ENCODE peak calls at places on chromosomes 3 and 15, in four cellular contexts. N is SK-N-SH, F is GM23338, V is right cardiac atrium. P is an unnamed sample. For H3K4me1, the result is how much of the 10 kb centered on the place peaks cover.

GRCh38 chr3:86793786-86794185 is 197.2 kb downstream of the VGLL3 start:
- DNase-seq in N (no peak), F (peak), V (no peak), P (no peak)

GRCh38 chr3:71931930-71932329 is 147.0 kb upstream of the PROK2 start:
- DNase-seq in N (no peak), F (no peak), V (no peak), P (no peak)

GRCh38 chr3:112519424-112520001 is 20.2 kb upstream of the BTLA start:
- DNase-seq in N (peak), F (peak), V (no peak), P (no peak)

GRCh38 chr3:123287962-123288302 is 86.2 kb downstream of the SEC22A start:
- DNase-seq in N (no peak), F (no peak), V (no peak), P (no peak)

GRCh38 chr3:184765047-184765729 is 46.8 kb upstream of the VPS8 start:
- DNase-seq in N (no peak), F (no peak), V (no peak), P (no peak)

GRCh38 chr3:188390775-188391443 is 237.0 kb downstream of the LPP start:
- DNase-seq in N (no peak), F (peak), V (no peak), P (no peak)

GRCh38 chr3:59411176-59411575 is 361.4 kb upstream of the CFAP20DC start:
- DNase-seq in N (no peak), F (no peak), V (no peak), P (no peak)

GRCh38 chr15:52428297-52428696 is 100.4 kb downstream of the MYO5A start:
- DNase-seq in N (no peak), F (no peak), V (no peak), P (no peak)

GRCh38 chr3:159128628-159129027 is 326.8 kb downstream of the MFSD1 start:
- DNase-seq in N (no peak), F (no peak), V (no peak), P (no peak)

GRCh38 chr15:92636950-92637481 is 18.6 kb downstream of the FAM174B start:
- DNase-seq in N (peak), F (peak), V (no peak), P (no peak)

GRCh38 chr3:119783255-119783654 is 1.4 kb downstream of the NR1I2 start:
- DNase-seq in N (no peak), F (no peak), V (no peak), P (no peak)

GRCh38 chr3:131033480-131034080 is 6.9 kb downstream of the NEK11 start:
- DNase-seq in N (peak), F (peak), V (no peak), P (no peak)

GRCh38 chr3:46383211-46383945 is 12.6 kb downstream of the CCR5 start:
- DNase-seq in N (no peak), F (no peak), V (peak), P (no peak)

GRCh38 chr15:85010472-85011209 is 29.0 kb downstream of the PDE8A start:
- DNase-seq in N (no peak), F (no peak), V (no peak), P (no peak)

GRCh38 chr3:133295199-133295901 is 104.5 kb upstream of the BFSP2 start:
- DNase-seq in N (no peak), F (peak), V (no peak), P (no peak)

GRCh38 chr3:189947948-189948723 is 172.6 kb downstream of the P3H2 start:
- DNase-seq in N (no peak), F (peak), V (no peak), P (no peak)

GRCh38 chr15:77031376-77032050 is 36.6 kb downstream of the PSTPIP1 start:
- DNase-seq in N (peak), F (no peak), V (peak), P (no peak)

GRCh38 chr3:102230057-102230456 is 204.8 kb upstream of the ZPLD1 start:
- DNase-seq in N (no peak), F (no peak), V (no peak), P (no peak)

GRCh38 chr3:150945226-150945625 is 27.3 kb downstream of the CLRN1 start:
- DNase-seq in N (no peak), F (no peak), V (no peak), P (no peak)

GRCh38 chr15:75043509-75044257 is 20.3 kb downstream of the PPCDC start:
- DNase-seq in N (no peak), F (no peak), V (peak), P (peak)

DNA sequence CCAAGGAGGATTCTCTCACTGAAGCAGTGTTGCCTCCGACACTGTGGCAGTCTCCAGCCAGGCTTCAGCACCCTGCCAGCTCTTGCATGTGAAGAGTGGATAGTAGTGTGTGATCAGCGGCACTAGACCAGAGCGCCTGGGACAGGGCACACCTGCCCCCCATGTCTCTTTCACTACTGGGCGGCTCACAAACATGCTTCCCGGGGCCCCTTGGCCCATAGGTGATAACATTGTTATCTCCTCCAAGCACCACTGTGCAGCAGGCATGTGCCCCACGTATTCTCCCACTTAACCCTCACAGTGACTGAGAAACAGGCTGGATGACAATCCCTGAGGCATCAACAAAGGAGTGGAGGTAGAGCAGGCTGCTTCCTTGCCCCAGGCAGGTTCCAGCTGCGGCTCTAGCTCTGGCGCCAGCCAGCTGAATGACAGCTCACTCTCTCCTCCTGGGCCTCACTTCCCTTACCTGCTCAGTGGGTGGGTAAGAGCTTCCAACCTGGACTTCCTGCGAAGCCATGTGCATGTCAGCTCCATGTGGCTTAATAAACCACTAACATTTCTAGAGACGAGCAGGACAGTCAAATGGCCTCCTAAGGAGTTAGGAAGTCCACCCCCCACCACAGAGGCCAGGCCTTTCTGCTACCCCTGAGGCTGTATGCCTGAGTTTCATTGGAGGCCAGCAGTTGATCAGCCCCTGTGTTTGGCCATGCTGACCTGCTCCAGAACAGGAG is 37.8 kb downstream of the KLF13 start:
- DNase-seq in N (peak), F (no peak), V (peak), P (peak)
- H3K4me1 ChIP-seq in N (under half), F (half or more), V (half or more), P (half or more)

GRCh38 chr15:49436786-49437185 is 13.7 kb downstream of the FGF7 start:
- DNase-seq in N (no peak), F (no peak), V (no peak), P (no peak)
- H3K4me1 ChIP-seq in N (under half), F (under half), V (under half), P (half or more)

GRCh38 chr3:66427352-66427751 is 73.5 kb downstream of the LRIG1 start:
- DNase-seq in N (no peak), F (no peak), V (no peak), P (no peak)

GRCh38 chr3:66426135-66426534 is 74.7 kb downstream of the LRIG1 start:
- DNase-seq in N (no peak), F (no peak), V (no peak), P (no peak)

GRCh38 chr3:66428733-66429132 is 72.1 kb downstream of the LRIG1 start:
- DNase-seq in N (peak), F (no peak), V (no peak), P (peak)

GRCh38 chr3:66425566-66425965 is 75.3 kb downstream of the LRIG1 start:
- DNase-seq in N (no peak), F (no peak), V (no peak), P (no peak)

GRCh38 chr3:66427951-66428350 is 72.9 kb downstream of the LRIG1 start:
- DNase-seq in N (no peak), F (no peak), V (no peak), P (no peak)
- H3K4me1 ChIP-seq in N (under half), F (under half), V (under half), P (half or more)

GRCh38 chr3:62601238-62601856 is 228.0 kb upstream of the FEZF2 start:
- DNase-seq in N (no peak), F (no peak), V (no peak), P (no peak)

GRCh38 chr3:62604746-62605351 is 231.5 kb upstream of the FEZF2 start:
- DNase-seq in N (no peak), F (no peak), V (no peak), P (no peak)

GRCh38 chr3:62605413-62606068 is 232.2 kb upstream of the FEZF2 start:
- DNase-seq in N (no peak), F (no peak), V (no peak), P (no peak)

GRCh38 chr3:62604301-62604700 is 231.0 kb upstream of the FEZF2 start:
- DNase-seq in N (no peak), F (no peak), V (no peak), P (no peak)

GRCh38 chr3:62602987-62603386 is 229.6 kb upstream of the FEZF2 start:
- DNase-seq in N (no peak), F (no peak), V (no peak), P (no peak)
- H3K4me1 ChIP-seq in N (under half), F (under half), V (under half), P (under half)

GRCh38 chr15:98717942-98718341 is 69.6 kb downstream of the IGF1R start:
- DNase-seq in N (no peak), F (no peak), V (no peak), P (no peak)
- H3K4me1 ChIP-seq in N (under half), F (half or more), V (under half), P (half or more)

DNA sequence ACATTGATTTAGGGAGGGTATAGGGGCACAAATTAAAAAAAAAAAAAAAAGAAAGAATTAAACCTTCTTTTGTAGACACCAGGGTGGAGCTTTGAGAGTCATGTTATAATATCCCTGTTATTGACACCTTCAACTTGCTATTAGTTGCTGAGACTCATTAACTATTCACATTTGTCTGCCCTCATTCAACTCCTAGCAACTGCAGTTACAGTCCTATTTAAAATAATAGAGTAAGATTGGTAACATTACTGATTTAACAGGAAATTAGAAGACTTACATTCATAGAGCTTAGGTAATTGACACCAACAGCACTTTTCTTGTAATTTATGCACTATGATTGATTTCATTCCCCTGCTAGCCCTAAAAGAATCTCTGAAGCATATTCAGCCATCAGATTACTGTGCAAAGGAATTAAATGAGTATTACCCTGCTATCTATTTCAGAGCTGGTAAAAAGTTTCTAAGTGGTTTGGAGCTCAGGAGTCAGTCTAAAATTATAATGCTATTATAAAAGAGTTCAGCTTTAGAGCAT is 148.8 kb upstream of the TBL1XR1 start:
- DNase-seq in N (no peak), F (no peak), V (no peak), P (no peak)
- H3K4me1 ChIP-seq in N (under half), F (under half), V (under half), P (half or more)

GRCh38 chr3:128448491-128448890 is 18.2 kb downstream of the DNAJB8 start:
- DNase-seq in N (no peak), F (no peak), V (peak), P (no peak)

GRCh38 chr3:128447561-128448013 is 19.1 kb downstream of the DNAJB8 start:
- DNase-seq in N (no peak), F (no peak), V (no peak), P (no peak)

GRCh38 chr3:128443771-128444170 is 22.9 kb downstream of the DNAJB8 start:
- DNase-seq in N (no peak), F (no peak), V (no peak), P (no peak)

GRCh38 chr3:128442949-128443348 is 23.7 kb downstream of the DNAJB8 start:
- DNase-seq in N (no peak), F (no peak), V (no peak), P (no peak)

GRCh38 chr3:128445357-128445756 is 21.3 kb downstream of the DNAJB8 start:
- DNase-seq in N (no peak), F (no peak), V (no peak), P (no peak)
- H3K4me1 ChIP-seq in N (under half), F (under half), V (under half), P (under half)

GRCh38 chr3:172187511-172187910 is 148.1 kb downstream of the FNDC3B start:
- DNase-seq in N (no peak), F (no peak), V (no peak), P (no peak)
- H3K4me1 ChIP-seq in N (under half), F (under half), V (under half), P (half or more)

GRCh38 chr15:63820210-63820609 is 13.5 kb downstream of the HERC1 start:
- DNase-seq in N (peak), F (no peak), V (no peak), P (no peak)
- H3K4me1 ChIP-seq in N (under half), F (under half), V (under half), P (half or more)

P was measured in left ventricle myocardium inferior.